ENCODE peak calls at places on chromosomes 16 and 17, in ten cellular contexts. X, A, V, N, U, W, P, T, H and J are unnamed samples. For H3K4me1, the result is how much of the 10 kb centered on the place peaks cover.

GRCh38 chr17:29084476-29085148 is 41.7 kb downstream of the PIPOX start:
- DNase-seq in X (no peak), A (no peak), V (no peak), N (no peak), U (no peak), W (no peak), P (no peak), T (no peak), H (no peak), J (no peak)

GRCh38 chr17:78923660-78924453 is 1.3 kb downstream of the TIMP2 start:
- DNase-seq in X (peak), A (peak), V (peak), N (peak), U (no peak), W (peak), P (peak), T (peak), H (peak), J (peak)

GRCh38 chr17:77223642-77224420 is 83.1 kb downstream of the SEC14L1 start:
- DNase-seq in X (no peak), A (no peak), V (no peak), N (no peak), U (no peak), W (no peak), P (no peak), T (no peak), H (no peak), J (peak)

GRCh38 chr16:31874354-31875111 is 926 bp downstream of the ZNF267 start:
- DNase-seq in X (peak), A (no peak), V (no peak), N (no peak), U (no peak), W (peak), P (peak), T (no peak), H (peak), J (no peak)

GRCh38 chr17:45223541-45224528 is 2.1 kb downstream of the FMNL1 start:
- DNase-seq in X (no peak), A (no peak), V (no peak), N (no peak), U (no peak), W (peak), P (no peak), T (no peak), H (peak), J (no peak)

GRCh38 chr16:11135167-11135973 is 120.6 kb downstream of the SOCS1 start:
- DNase-seq in X (peak), A (peak), V (peak), N (peak), U (no peak), W (no peak), P (peak), T (no peak), H (no peak), J (no peak)

GRCh38 chr17:75125984-75126383 is 5.6 kb downstream of the NT5C start:
- DNase-seq in X (no peak), A (no peak), V (no peak), N (no peak), U (no peak), W (no peak), P (no peak), T (no peak), H (no peak), J (no peak)

GRCh38 chr17:42389135-42389417 is 834 bp upstream of the STAT3 start:
- DNase-seq in X (no peak), A (no peak), V (peak), N (no peak), U (no peak), W (no peak), P (no peak), T (no peak), H (no peak), J (no peak)

GRCh38 chr16:53769787-53770186 is 65.8 kb downstream of the FTO start:
- DNase-seq in X (no peak), A (no peak), V (no peak), N (no peak), U (no peak), W (no peak), P (no peak), T (no peak), H (no peak), J (no peak)

GRCh38 chr16:89015271-89015859 is 38.4 kb upstream of the CBFA2T3 start:
- DNase-seq in X (no peak), A (no peak), V (peak), N (no peak), U (no peak), W (no peak), P (no peak), T (peak), H (no peak), J (no peak)

GRCh38 chr17:8664426-8665105 is 34.0 kb upstream of the MYH10 start:
- DNase-seq in X (no peak), A (no peak), V (no peak), N (no peak), U (no peak), W (no peak), P (no peak), T (no peak), H (no peak), J (no peak)

GRCh38 chr16:21950782-21951521 is 2.2 kb upstream of the UQCRC2 start:
- DNase-seq in X (peak), A (peak), V (no peak), N (no peak), U (no peak), W (peak), P (peak), T (no peak), H (no peak), J (no peak)

GRCh38 chr17:76014925-76015261 is 12.2 kb downstream of the EVPL start:
- DNase-seq in X (no peak), A (no peak), V (no peak), N (no peak), U (no peak), W (no peak), P (no peak), T (no peak), H (no peak), J (no peak)

GRCh38 chr16:77584205-77584859 is 138.0 kb upstream of the NUDT7 start:
- DNase-seq in X (peak), A (peak), V (no peak), N (peak), U (peak), W (peak), P (peak), T (no peak), H (peak), J (no peak)

GRCh38 chr17:72843591-72843990 is 248.9 kb downstream of the SLC39A11 start:
- DNase-seq in X (no peak), A (no peak), V (no peak), N (no peak), U (no peak), W (no peak), P (no peak), T (no peak), H (no peak), J (no peak)

GRCh38 chr16:81996664-81997529 is 14.4 kb downstream of the SDR42E1 start:
- DNase-seq in X (peak), A (no peak), V (no peak), N (no peak), U (no peak), W (no peak), P (peak), T (no peak), H (no peak), J (no peak)

GRCh38 chr17:58304735-58305486 is 23.7 kb downstream of the TSPOAP1 start:
- DNase-seq in X (no peak), A (no peak), V (no peak), N (peak), U (no peak), W (peak), P (no peak), T (no peak), H (no peak), J (no peak)

GRCh38 chr16:2775317-2775716 is 1.8 kb downstream of the ELOB start:
- DNase-seq in X (no peak), A (no peak), V (no peak), N (no peak), U (no peak), W (no peak), P (no peak), T (peak), H (no peak), J (no peak)

GRCh38 chr17:17180141-17180603 is 26.0 kb downstream of the PLD6 start:
- DNase-seq in X (no peak), A (no peak), V (no peak), N (peak), U (no peak), W (no peak), P (no peak), T (no peak), H (no peak), J (peak)

GRCh38 chr17:71472809-71473789 is 647.7 kb upstream of the SOX9 start:
- DNase-seq in X (peak), A (no peak), V (no peak), N (no peak), U (no peak), W (peak), P (peak), T (no peak), H (no peak), J (no peak)

GRCh38 chr17:1011760-1012735 is 15.1 kb downstream of the TIMM22 start:
- DNase-seq in X (no peak), A (no peak), V (no peak), N (no peak), U (no peak), W (no peak), P (no peak), T (peak), H (no peak), J (no peak)

GRCh38 chr16:72832640-72833039 is 215.3 kb downstream of the ZFHX3 start:
- DNase-seq in X (peak), A (peak), V (peak), N (peak), U (peak), W (peak), P (peak), T (peak), H (peak), J (peak)

GRCh38 chr17:57257213-57257873 is 1.0 kb downstream of the MSI2 start:
- DNase-seq in X (peak), A (no peak), V (no peak), N (no peak), U (no peak), W (peak), P (no peak), T (no peak), H (no peak), J (no peak)

GRCh38 chr16:14003119-14003570 is 68.0 kb upstream of the MRTFB start:
- DNase-seq in X (peak), A (no peak), V (peak), N (peak), U (peak), W (peak), P (peak), T (peak), H (no peak), J (peak)

GRCh38 chr17:28811594-28812135 is 30.9 kb downstream of the FAM222B start:
- DNase-seq in X (no peak), A (no peak), V (no peak), N (no peak), U (no peak), W (peak), P (peak), T (no peak), H (no peak), J (no peak)

GRCh38 chr16:53864819-53865491 is 161.0 kb downstream of the FTO start:
- DNase-seq in X (no peak), A (no peak), V (no peak), N (no peak), U (no peak), W (no peak), P (peak), T (no peak), H (no peak), J (no peak)

GRCh38 chr16:89921699-89922476 is 1.3 kb upstream of the TUBB3 start:
- DNase-seq in X (peak), A (no peak), V (peak), N (no peak), U (peak), W (peak), P (peak), T (no peak), H (no peak), J (peak)

GRCh38 chr16:75025766-75026165 is 26.9 kb downstream of the ZNRF1 start:
- DNase-seq in X (no peak), A (no peak), V (no peak), N (no peak), U (no peak), W (no peak), P (no peak), T (no peak), H (no peak), J (no peak)

GRCh38 chr16:48366165-48367093 is 18.8 kb downstream of the SIAH1 start:
- DNase-seq in X (peak), A (peak), V (no peak), N (peak), U (no peak), W (peak), P (peak), T (no peak), H (peak), J (no peak)
- H3K4me1 ChIP-seq in X (under half), A (under half), V (half or more), N (under half), U (under half), W (under half), P (under half), T (half or more), H (under half), J (under half)

DNA sequence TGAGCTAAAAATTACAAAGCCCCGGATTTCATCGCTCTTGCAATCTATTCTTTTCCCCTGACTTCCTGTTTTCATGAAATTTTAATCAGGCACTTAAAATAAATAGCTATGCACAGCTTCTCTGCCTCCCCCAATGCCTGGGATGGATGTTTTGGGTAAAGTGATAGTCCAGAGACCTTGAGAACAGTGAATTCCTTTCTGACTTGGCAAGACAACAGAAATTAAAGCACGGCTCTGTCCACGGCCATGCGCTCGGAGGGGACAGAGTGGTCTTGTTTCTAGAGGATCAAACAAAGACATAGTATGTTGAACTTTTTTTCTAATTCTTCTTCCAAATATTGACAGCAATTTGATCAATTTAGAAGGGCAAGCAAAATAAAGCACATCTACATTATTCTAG is 75.4 kb downstream of the MAF start:
- DNase-seq in X (no peak), A (no peak), V (no peak), N (no peak), U (no peak), W (no peak), P (no peak), T (no peak), H (no peak), J (no peak)
- H3K4me1 ChIP-seq in X (under half), A (under half), V (under half), N (under half), U (under half), W (under half), P (under half), T (under half), H (under half), J (under half)

GRCh38 chr16:86294535-86294934 is 215.8 kb upstream of the FOXF1 start:
- DNase-seq in X (no peak), A (no peak), V (no peak), N (no peak), U (no peak), W (peak), P (no peak), T (no peak), H (no peak), J (no peak)

GRCh38 chr16:86293897-86294296 is 216.4 kb upstream of the FOXF1 start:
- DNase-seq in X (no peak), A (no peak), V (no peak), N (no peak), U (no peak), W (no peak), P (no peak), T (no peak), H (no peak), J (no peak)

GRCh38 chr16:86298166-86299131 is 211.9 kb upstream of the FOXF1 start:
- DNase-seq in X (no peak), A (no peak), V (no peak), N (no peak), U (no peak), W (no peak), P (no peak), T (no peak), H (no peak), J (no peak)

GRCh38 chr16:86297391-86297790 is 212.9 kb upstream of the FOXF1 start:
- DNase-seq in X (no peak), A (no peak), V (no peak), N (no peak), U (no peak), W (no peak), P (no peak), T (no peak), H (no peak), J (no peak)

GRCh38 chr16:86296263-86296662 is 214.1 kb upstream of the FOXF1 start:
- DNase-seq in X (no peak), A (no peak), V (no peak), N (no peak), U (no peak), W (no peak), P (no peak), T (no peak), H (no peak), J (no peak)
- H3K4me1 ChIP-seq in X (under half), A (under half), V (under half), N (under half), U (under half), W (under half), P (under half), T (under half), H (under half), J (under half)

DNA sequence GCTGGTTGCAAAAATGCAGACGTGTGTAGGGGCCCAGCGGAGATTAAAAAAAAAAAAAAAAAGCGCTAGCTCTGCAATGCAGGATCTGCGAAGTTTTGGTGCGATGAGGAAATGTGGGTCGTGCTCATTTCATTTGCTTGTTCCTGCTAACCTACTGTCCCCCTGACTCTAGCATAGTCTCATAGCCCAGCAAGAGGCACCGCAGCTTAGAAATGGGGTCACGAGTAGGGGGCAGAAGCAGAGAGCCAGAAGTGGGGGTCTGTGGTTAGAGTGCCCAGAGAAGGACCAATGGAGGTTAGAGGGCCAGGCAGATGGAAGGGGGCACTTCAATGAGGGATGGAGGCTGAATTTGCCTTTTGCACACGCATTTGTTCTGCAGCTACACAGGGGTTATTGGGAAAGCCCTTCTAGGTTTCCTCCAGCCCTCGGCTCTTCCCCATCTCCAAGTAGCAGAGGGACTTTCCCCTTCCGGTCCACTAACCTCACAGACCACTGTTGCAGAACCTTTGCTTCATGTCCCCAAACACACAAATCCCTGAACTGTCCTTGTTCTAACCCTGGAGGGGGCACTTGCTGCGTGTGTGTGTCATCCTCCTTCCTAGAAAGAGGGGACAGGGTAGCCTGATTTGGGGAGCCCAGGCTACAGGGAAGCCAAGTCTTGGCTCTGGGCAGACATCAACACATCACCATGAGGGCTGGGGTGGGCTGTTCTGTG is 7.0 kb upstream of the NR1D1 start:
- DNase-seq in X (no peak), A (peak), V (no peak), N (peak), U (no peak), W (no peak), P (no peak), T (no peak), H (no peak), J (peak)
- H3K4me1 ChIP-seq in X (half or more), A (half or more), V (half or more), N (under half), U (half or more), W (half or more), P (under half), T (half or more), H (half or more), J (half or more)

DNA sequence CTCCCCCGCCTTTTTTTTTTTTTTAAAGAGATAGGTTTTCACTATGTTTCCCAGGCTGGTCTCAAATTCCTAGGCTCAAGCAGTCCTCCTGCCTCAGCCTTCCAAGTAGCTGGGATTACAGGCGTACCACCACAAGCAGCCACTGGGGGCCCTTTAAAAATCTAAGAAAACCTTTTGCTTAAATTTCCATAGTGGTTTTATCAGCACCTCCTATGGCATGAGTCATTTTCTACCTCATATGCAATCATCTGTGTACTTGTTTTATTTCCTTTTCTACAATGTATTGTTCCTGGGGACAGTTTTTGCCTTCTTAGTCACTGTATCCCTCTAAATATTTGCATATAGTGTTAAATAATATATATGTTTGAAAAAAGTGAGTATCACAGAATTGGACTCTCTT is 29.2 kb downstream of the GNA13 start:
- DNase-seq in X (no peak), A (no peak), V (no peak), N (no peak), U (no peak), W (no peak), P (peak), T (no peak), H (peak), J (no peak)
- H3K4me1 ChIP-seq in X (under half), A (under half), V (under half), N (under half), U (under half), W (under half), P (under half), T (half or more), H (half or more), J (half or more)

GRCh38 chr17:82100502-82101298 is 2.7 kb upstream of the FASN start:
- DNase-seq in X (no peak), A (no peak), V (peak), N (peak), U (no peak), W (no peak), P (no peak), T (no peak), H (no peak), J (no peak)
- H3K4me1 ChIP-seq in X (under half), A (half or more), V (under half), N (under half), U (half or more), W (under half), P (under half), T (half or more), H (under half), J (under half)

GRCh38 chr17:3923466-3924190 is 7.4 kb upstream of the P2RX1 start:
- DNase-seq in X (no peak), A (no peak), V (no peak), N (no peak), U (no peak), W (no peak), P (no peak), T (no peak), H (no peak), J (no peak)
- H3K4me1 ChIP-seq in X (under half), A (under half), V (under half), N (under half), U (under half), W (under half), P (under half), T (under half), H (under half), J (under half)

GRCh38 chr17:46869296-46869695 is 17.9 kb downstream of the WNT9B start:
- DNase-seq in X (no peak), A (no peak), V (no peak), N (no peak), U (no peak), W (no peak), P (no peak), T (no peak), H (no peak), J (no peak)
- H3K4me1 ChIP-seq in X (under half), A (under half), V (under half), N (under half), U (under half), W (under half), P (under half), T (under half), H (under half), J (under half)